ENCODE peak calls at places on chromosome 16, in ten cellular contexts. One of them, this sample, is unnamed.

GRCh38 chr16:50093607-50094570 is 28.1 kb downstream of the HEATR3 start:
- DNase-seq in mesenchymal stem cell: no peak
- DNase-seq in MM.1S: no peak
- DNase-seq in astrocyte: peak; percentile 16
- DNase-seq in PC-9: no peak
- DNase-seq in K562: no peak
- DNase-seq in sigmoid colon: peak; percentile 87
- DNase-seq in left lung: peak; percentile 44
- DNase-seq in ascending aorta: peak; percentile 85
- DNase-seq in transverse colon: peak; percentile 34
- DNase-seq in this sample: no peak

GRCh38 chr16:49848530-49848929 is 7.4 kb downstream of the ZNF423 start:
- DNase-seq in ascending aorta: no peak
- DNase-seq in PC-9: no peak
- DNase-seq in transverse colon: no peak
- DNase-seq in astrocyte: no peak
- DNase-seq in MM.1S: no peak
- DNase-seq in mesenchymal stem cell: no peak
- DNase-seq in left lung: no peak
- DNase-seq in sigmoid colon: no peak
- DNase-seq in K562: no peak
- DNase-seq in this sample: no peak

GRCh38 chr16:23257682-23258081 is 44.4 kb upstream of the SCNN1B start:
- DNase-seq in transverse colon: no peak
- DNase-seq in left lung: no peak
- DNase-seq in sigmoid colon: no peak
- DNase-seq in MM.1S: no peak
- DNase-seq in mesenchymal stem cell: no peak
- DNase-seq in ascending aorta: no peak
- DNase-seq in K562: no peak
- DNase-seq in PC-9: peak; percentile 82
- DNase-seq in astrocyte: no peak
- DNase-seq in this sample: no peak

GRCh38 chr16:83606486-83607030 is 201.2 kb upstream of the HSBP1 start:
- DNase-seq in MM.1S: no peak
- DNase-seq in left lung: no peak
- DNase-seq in K562: peak; percentile 13
- DNase-seq in sigmoid colon: no peak
- DNase-seq in PC-9: no peak
- DNase-seq in ascending aorta: no peak
- DNase-seq in transverse colon: no peak
- DNase-seq in astrocyte: no peak
- DNase-seq in mesenchymal stem cell: no peak
- DNase-seq in this sample: no peak

GRCh38 chr16:84453061-84453752 is 51.3 kb downstream of the MEAK7 start:
- DNase-seq in sigmoid colon: peak; percentile 46
- DNase-seq in PC-9: no peak
- DNase-seq in astrocyte: no peak
- DNase-seq in K562: no peak
- DNase-seq in left lung: no peak
- DNase-seq in mesenchymal stem cell: no peak
- DNase-seq in transverse colon: no peak
- DNase-seq in MM.1S: no peak
- DNase-seq in ascending aorta: no peak
- DNase-seq in this sample: no peak

GRCh38 chr16:70800798-70801480 is at the start of gene VAC14:
- DNase-seq in K562: peak; percentile 96
- DNase-seq in left lung: peak; percentile 97
- DNase-seq in ascending aorta: peak; percentile 96
- DNase-seq in transverse colon: peak; percentile 98
- DNase-seq in MM.1S: peak; percentile 95
- DNase-seq in PC-9: peak; percentile 97
- DNase-seq in mesenchymal stem cell: peak; percentile 85
- DNase-seq in sigmoid colon: peak; percentile 95
- DNase-seq in astrocyte: peak; percentile 68
- DNase-seq in this sample: peak; percentile 96

GRCh38 chr16:86038923-86039310 is 140.0 kb downstream of the IRF8 start:
- DNase-seq in PC-9: no peak
- DNase-seq in transverse colon: peak; percentile 4
- DNase-seq in mesenchymal stem cell: no peak
- DNase-seq in astrocyte: no peak
- DNase-seq in K562: no peak
- DNase-seq in sigmoid colon: peak; percentile 48
- DNase-seq in left lung: no peak
- DNase-seq in MM.1S: no peak
- DNase-seq in ascending aorta: no peak
- DNase-seq in this sample: no peak

GRCh38 chr16:54077412-54077821 is 209.2 kb downstream of the IRX3 start:
- DNase-seq in left lung: no peak
- DNase-seq in sigmoid colon: no peak
- DNase-seq in MM.1S: no peak
- DNase-seq in transverse colon: no peak
- DNase-seq in ascending aorta: no peak
- DNase-seq in mesenchymal stem cell: peak; percentile 66
- DNase-seq in K562: no peak
- DNase-seq in PC-9: peak; percentile 53
- DNase-seq in astrocyte: peak; percentile 70
- DNase-seq in this sample: no peak

GRCh38 chr16:27366687-27367462 is 35.1 kb upstream of the IL21R start:
- DNase-seq in left lung: no peak
- DNase-seq in ascending aorta: no peak
- DNase-seq in PC-9: no peak
- DNase-seq in MM.1S: no peak
- DNase-seq in astrocyte: no peak
- DNase-seq in sigmoid colon: peak; percentile 72
- DNase-seq in mesenchymal stem cell: no peak
- DNase-seq in transverse colon: no peak
- DNase-seq in K562: no peak
- DNase-seq in this sample: no peak

GRCh38 chr16:50791522-50791921 is 49.6 kb downstream of the CYLD start:
- DNase-seq in K562: no peak
- DNase-seq in left lung: no peak
- DNase-seq in PC-9: no peak
- DNase-seq in MM.1S: no peak
- DNase-seq in mesenchymal stem cell: no peak
- DNase-seq in ascending aorta: no peak
- DNase-seq in sigmoid colon: no peak
- DNase-seq in transverse colon: no peak
- DNase-seq in astrocyte: no peak
- DNase-seq in this sample: no peak

GRCh38 chr16:4714996-4715395 is 19.1 kb downstream of the ANKS3 start:
- DNase-seq in PC-9: no peak
- DNase-seq in transverse colon: no peak
- DNase-seq in MM.1S: no peak
- DNase-seq in astrocyte: no peak
- DNase-seq in left lung: peak; percentile 36
- DNase-seq in ascending aorta: no peak
- DNase-seq in mesenchymal stem cell: no peak
- DNase-seq in sigmoid colon: no peak
- DNase-seq in K562: no peak
- DNase-seq in this sample: no peak

GRCh38 chr16:7763111-7763510 is 430.5 kb downstream of the RBFOX1 start:
- DNase-seq in mesenchymal stem cell: no peak
- DNase-seq in MM.1S: no peak
- DNase-seq in astrocyte: no peak
- DNase-seq in ascending aorta: no peak
- DNase-seq in transverse colon: no peak
- DNase-seq in PC-9: no peak
- DNase-seq in K562: peak; percentile 6
- DNase-seq in left lung: no peak
- DNase-seq in sigmoid colon: no peak
- DNase-seq in this sample: no peak

GRCh38 chr16:28208824-28209223 is 2.9 kb downstream of the XPO6 start:
- DNase-seq in K562: no peak
- DNase-seq in PC-9: no peak
- DNase-seq in MM.1S: no peak
- DNase-seq in left lung: no peak
- DNase-seq in transverse colon: no peak
- DNase-seq in astrocyte: no peak
- DNase-seq in mesenchymal stem cell: no peak
- DNase-seq in sigmoid colon: no peak
- DNase-seq in ascending aorta: no peak
- DNase-seq in this sample: no peak

GRCh38 chr16:60127196-60127595 is 1393.1 kb upstream of the GOT2 start:
- DNase-seq in astrocyte: no peak
- DNase-seq in left lung: no peak
- DNase-seq in MM.1S: no peak
- DNase-seq in transverse colon: no peak
- DNase-seq in mesenchymal stem cell: no peak
- DNase-seq in sigmoid colon: no peak
- DNase-seq in PC-9: no peak
- DNase-seq in K562: no peak
- DNase-seq in ascending aorta: no peak
- DNase-seq in this sample: no peak

GRCh38 chr16:53085539-53086450 is 31.0 kb downstream of the CHD9 start:
- DNase-seq in ascending aorta: no peak
- DNase-seq in mesenchymal stem cell: no peak
- DNase-seq in K562: no peak
- DNase-seq in transverse colon: no peak
- DNase-seq in sigmoid colon: no peak
- DNase-seq in MM.1S: no peak
- DNase-seq in left lung: no peak
- DNase-seq in astrocyte: no peak
- DNase-seq in PC-9: no peak
- DNase-seq in this sample: no peak

GRCh38 chr16:50275428-50276127 is 9.2 kb downstream of the ADCY7 start:
- DNase-seq in PC-9: no peak
- DNase-seq in K562: no peak
- DNase-seq in left lung: no peak
- DNase-seq in transverse colon: no peak
- DNase-seq in ascending aorta: no peak
- DNase-seq in sigmoid colon: no peak
- DNase-seq in MM.1S: peak; percentile 24
- DNase-seq in mesenchymal stem cell: no peak
- DNase-seq in astrocyte: no peak
- DNase-seq in this sample: no peak

GRCh38 chr16:86316967-86317616 is 193.2 kb upstream of the FOXF1 start:
- DNase-seq in ascending aorta: no peak
- DNase-seq in left lung: no peak
- DNase-seq in astrocyte: no peak
- DNase-seq in transverse colon: no peak
- DNase-seq in K562: no peak
- DNase-seq in mesenchymal stem cell: no peak
- DNase-seq in MM.1S: no peak
- DNase-seq in PC-9: no peak
- DNase-seq in sigmoid colon: no peak
- DNase-seq in this sample: peak; percentile 4

GRCh38 chr16:14525596-14525995 is 104.5 kb downstream of the PARN start:
- DNase-seq in MM.1S: no peak
- DNase-seq in transverse colon: no peak
- DNase-seq in left lung: no peak
- DNase-seq in PC-9: no peak
- DNase-seq in K562: no peak
- DNase-seq in sigmoid colon: no peak
- DNase-seq in ascending aorta: no peak
- DNase-seq in astrocyte: no peak
- DNase-seq in mesenchymal stem cell: no peak
- DNase-seq in this sample: no peak

GRCh38 chr16:14522617-14523135 is 107.4 kb downstream of the PARN start:
- DNase-seq in PC-9: no peak
- DNase-seq in mesenchymal stem cell: no peak
- DNase-seq in transverse colon: no peak
- DNase-seq in K562: no peak
- DNase-seq in astrocyte: no peak
- DNase-seq in sigmoid colon: no peak
- DNase-seq in MM.1S: no peak
- DNase-seq in ascending aorta: no peak
- DNase-seq in left lung: no peak
- DNase-seq in this sample: no peak

GRCh38 chr16:14527411-14528044 is 102.5 kb downstream of the PARN start:
- DNase-seq in ascending aorta: peak; percentile 75
- DNase-seq in K562: peak; percentile 28
- DNase-seq in astrocyte: peak; percentile 62
- DNase-seq in sigmoid colon: peak; percentile 74
- DNase-seq in left lung: no peak
- DNase-seq in mesenchymal stem cell: peak; percentile 65
- DNase-seq in MM.1S: no peak
- DNase-seq in PC-9: no peak
- DNase-seq in transverse colon: no peak
- DNase-seq in this sample: no peak

GRCh38 chr16:14523632-14524031 is 106.4 kb downstream of the PARN start:
- DNase-seq in transverse colon: no peak
- DNase-seq in PC-9: no peak
- DNase-seq in sigmoid colon: no peak
- DNase-seq in K562: no peak
- DNase-seq in astrocyte: no peak
- DNase-seq in left lung: no peak
- DNase-seq in ascending aorta: no peak
- DNase-seq in MM.1S: no peak
- DNase-seq in mesenchymal stem cell: no peak
- DNase-seq in this sample: no peak

GRCh38 chr16:14525021-14525420 is 105.0 kb downstream of the PARN start:
- DNase-seq in left lung: no peak
- DNase-seq in MM.1S: no peak
- DNase-seq in PC-9: no peak
- DNase-seq in K562: no peak
- DNase-seq in transverse colon: no peak
- DNase-seq in mesenchymal stem cell: no peak
- DNase-seq in ascending aorta: no peak
- DNase-seq in astrocyte: no peak
- DNase-seq in sigmoid colon: no peak
- DNase-seq in this sample: no peak
- H3K36me3 ChIP-seq in left lung: no peaks in the 10 kb centered on the region
- H3K36me3 ChIP-seq in MM.1S: no peaks in the 10 kb centered on the region
- H3K36me3 ChIP-seq in PC-9: no peaks in the 10 kb centered on the region
- H3K36me3 ChIP-seq in K562: no peaks in the 10 kb centered on the region
- H3K36me3 ChIP-seq in transverse colon: no peaks in the 10 kb centered on the region
- H3K36me3 ChIP-seq in mesenchymal stem cell: peaks cover 5% of the 10 kb centered on the region
- H3K36me3 ChIP-seq in ascending aorta: no peaks in the 10 kb centered on the region
- H3K36me3 ChIP-seq in astrocyte: no peaks in the 10 kb centered on the region
- H3K36me3 ChIP-seq in sigmoid colon: no peaks in the 10 kb centered on the region
- H3K36me3 ChIP-seq in this sample: no peaks in the 10 kb centered on the region

GRCh38 chr16:15961060-15961511 is 11.7 kb downstream of the ABCC1 start:
- DNase-seq in ascending aorta: no peak
- DNase-seq in mesenchymal stem cell: no peak
- DNase-seq in astrocyte: peak; percentile 81
- DNase-seq in MM.1S: peak; percentile 37
- DNase-seq in PC-9: no peak
- DNase-seq in sigmoid colon: no peak
- DNase-seq in K562: no peak
- DNase-seq in left lung: no peak
- DNase-seq in transverse colon: no peak
- DNase-seq in this sample: peak; percentile 68
- H3K27ac ChIP-seq in ascending aorta: peak overlapping the region; percentile 3
- H3K27ac ChIP-seq in mesenchymal stem cell: no peak overlapping the region
- H3K27ac ChIP-seq in astrocyte: no peak overlapping the region
- H3K27ac ChIP-seq in MM.1S: peak overlapping the region; percentile 26
- H3K27ac ChIP-seq in PC-9: no peak overlapping the region
- H3K27ac ChIP-seq in sigmoid colon: peak overlapping the region; percentile 49
- H3K27ac ChIP-seq in K562: no peak overlapping the region
- H3K27ac ChIP-seq in left lung: peak overlapping the region; percentile 60
- H3K27ac ChIP-seq in transverse colon: peak overlapping the region; percentile 49
- H3K27ac ChIP-seq in this sample: peak overlapping the region; percentile 98

GRCh38 chr16:24737916-24738594 is 8.6 kb downstream of the TNRC6A start:
- DNase-seq in astrocyte: no peak
- DNase-seq in transverse colon: no peak
- DNase-seq in ascending aorta: no peak
- DNase-seq in left lung: no peak
- DNase-seq in mesenchymal stem cell: no peak
- DNase-seq in K562: peak; percentile 66
- DNase-seq in PC-9: no peak
- DNase-seq in sigmoid colon: no peak
- DNase-seq in MM.1S: no peak
- DNase-seq in this sample: no peak
- H3K4me1 ChIP-seq in astrocyte: peaks cover 17% of the 10 kb centered on the region
- H3K4me1 ChIP-seq in transverse colon: peaks cover 59% of the 10 kb centered on the region
- H3K4me1 ChIP-seq in ascending aorta: peaks cover 13% of the 10 kb centered on the region
- H3K4me1 ChIP-seq in left lung: peaks cover 19% of the 10 kb centered on the region
- H3K4me1 ChIP-seq in mesenchymal stem cell: peaks cover 4% of the 10 kb centered on the region
- H3K4me1 ChIP-seq in K562: peaks cover 29% of the 10 kb centered on the region
- H3K4me1 ChIP-seq in PC-9: peaks cover 48% of the 10 kb centered on the region
- H3K4me1 ChIP-seq in sigmoid colon: peaks cover 85% of the 10 kb centered on the region
- H3K4me1 ChIP-seq in MM.1S: peaks cover 4% of the 10 kb centered on the region
- H3K4me1 ChIP-seq in this sample: peaks cover 36% of the 10 kb centered on the region

GRCh38 chr16:87645802-87646201 is 43.5 kb downstream of the JPH3 start:
- DNase-seq in transverse colon: no peak
- DNase-seq in PC-9: no peak
- DNase-seq in sigmoid colon: no peak
- DNase-seq in mesenchymal stem cell: no peak
- DNase-seq in left lung: peak; percentile 42
- DNase-seq in MM.1S: no peak
- DNase-seq in K562: no peak
- DNase-seq in astrocyte: no peak
- DNase-seq in ascending aorta: no peak
- DNase-seq in this sample: no peak
- H3K36me3 ChIP-seq in transverse colon: no peaks in the 10 kb centered on the region
- H3K36me3 ChIP-seq in PC-9: no peaks in the 10 kb centered on the region
- H3K36me3 ChIP-seq in sigmoid colon: no peaks in the 10 kb centered on the region
- H3K36me3 ChIP-seq in mesenchymal stem cell: no peaks in the 10 kb centered on the region
- H3K36me3 ChIP-seq in left lung: no peaks in the 10 kb centered on the region
- H3K36me3 ChIP-seq in MM.1S: no peaks in the 10 kb centered on the region
- H3K36me3 ChIP-seq in K562: no peaks in the 10 kb centered on the region
- H3K36me3 ChIP-seq in astrocyte: no peaks in the 10 kb centered on the region
- H3K36me3 ChIP-seq in ascending aorta: no peaks in the 10 kb centered on the region
- H3K36me3 ChIP-seq in this sample: no peaks in the 10 kb centered on the region